ENCODE peak calls at places on chromosomes 4 and X, in six cellular contexts. H is testis, D is sigmoid colon, B is heart left ventricle, W is endothelial cell of umbilical vein, C is HepG2. T is an unnamed sample.

GRCh38 chr4:20528508-20528907 is 171.8 kb upstream of the PACRGL start:
- DNase-seq in H (no peak), D (no peak), B (no peak), W (peak; percentile 74), C (no peak), T (no peak)

GRCh38 chr4:42357325-42357724 is 40.0 kb upstream of the SHISA3 start:
- DNase-seq in H (no peak), D (no peak), B (no peak), W (no peak), C (no peak), T (no peak)

GRCh38 chrX:15436220-15436619 is 52.0 kb upstream of the VEGFD start:
- DNase-seq in H (no peak), D (no peak), B (no peak), W (no peak), C (no peak), T (no peak)

GRCh38 chr4:105895324-105895608 is at the start of gene NPNT:
- DNase-seq in H (no peak), D (no peak), B (peak; percentile 24), W (no peak), C (no peak), T (no peak)

GRCh38 chr4:10753856-10754384 is 69.4 kb upstream of the CLNK start:
- DNase-seq in H (no peak), D (no peak), B (no peak), W (no peak), C (no peak), T (no peak)

GRCh38 chrX:21952624-21953023 is 12.1 kb downstream of the SMS start:
- DNase-seq in H (no peak), D (no peak), B (no peak), W (no peak), C (no peak), T (peak; percentile 1)

GRCh38 chr4:165398570-165398969 is 19.8 kb downstream of the CPE start:
- DNase-seq in H (no peak), D (no peak), B (no peak), W (peak; percentile 35), C (no peak), T (peak; percentile 1)

GRCh38 chrX:118562574-118563164 is 67.1 kb downstream of the DOCK11 start:
- DNase-seq in H (no peak), D (no peak), B (no peak), W (no peak), C (no peak), T (peak; percentile 57)

GRCh38 chrX:9285342-9285771 is 179.5 kb upstream of the TBL1X start:
- DNase-seq in H (no peak), D (no peak), B (no peak), W (peak; percentile 62), C (no peak), T (no peak)

GRCh38 chr4:74474345-74475099 is 29.6 kb downstream of the AREG start:
- DNase-seq in H (no peak), D (no peak), B (no peak), W (peak; percentile 44), C (no peak), T (no peak)

GRCh38 chr4:7244343-7244680 is 52.0 kb downstream of the SORCS2 start:
- DNase-seq in H (no peak), D (no peak), B (no peak), W (no peak), C (no peak), T (no peak)

GRCh38 chr4:36414248-36414647 is 132.8 kb downstream of the DTHD1 start:
- DNase-seq in H (no peak), D (no peak), B (no peak), W (no peak), C (no peak), T (no peak)

GRCh38 chr4:124903995-124904722 is 191.6 kb upstream of the ANKRD50 start:
- DNase-seq in H (no peak), D (no peak), B (peak; percentile 39), W (peak; percentile 87), C (no peak), T (no peak)

GRCh38 chr4:3402409-3403103 is 39.2 kb upstream of the HGFAC start:
- DNase-seq in H (no peak), D (peak; percentile 59), B (peak; percentile 68), W (no peak), C (no peak), T (no peak)

GRCh38 chr4:137307806-137308205 is 224.5 kb downstream of the PCDH18 start:
- DNase-seq in H (no peak), D (no peak), B (no peak), W (no peak), C (no peak), T (no peak)

GRCh38 chrX:155766321-155766720 is 114.8 kb upstream of the VAMP7 start:
- DNase-seq in H (no peak), D (no peak), B (no peak), W (no peak), C (no peak), T (no peak)

GRCh38 chr4:150216725-150217124 is 138.5 kb downstream of the DCLK2 start:
- DNase-seq in H (no peak), D (no peak), B (no peak), W (no peak), C (no peak), T (no peak)

GRCh38 chrX:132591719-132592275 is 103.0 kb upstream of the MBNL3 start:
- DNase-seq in H (no peak), D (no peak), B (no peak), W (peak; percentile 34), C (no peak), T (no peak)

GRCh38 chr4:1775731-1776500 is 17.2 kb upstream of the FGFR3 start:
- DNase-seq in H (no peak), D (no peak), B (no peak), W (no peak), C (peak; percentile 46), T (no peak)

GRCh38 chrX:6386837-6387236 is 148.1 kb downstream of the VCX3A start:
- DNase-seq in H (no peak), D (no peak), B (no peak), W (no peak), C (no peak), T (no peak)

GRCh38 chrX:21374163-21374993 is at the start of gene CNKSR2:
- DNase-seq in H (peak; percentile 54), D (peak; percentile 75), B (peak; percentile 42), W (peak; percentile 5), C (no peak), T (peak; percentile 42)

GRCh38 chrX:109600114-109600710 is 24.8 kb downstream of the KCNE5 start:
- DNase-seq in H (peak; percentile 23), D (no peak), B (peak; percentile 28), W (no peak), C (no peak), T (no peak)

GRCh38 chrX:126376465-126376864 is 176.1 kb downstream of the DCAF12L1 start:
- DNase-seq in H (no peak), D (no peak), B (no peak), W (no peak), C (no peak), T (no peak)

GRCh38 chrX:39613997-39614679 is 483.6 kb downstream of the BCOR start:
- DNase-seq in H (no peak), D (no peak), B (no peak), W (no peak), C (no peak), T (no peak)
- TF ChIP-seq POLR2A in H (no peak), D (no peak), B (no peak), W (no peak), C (no peak), T (no peak)

DNA sequence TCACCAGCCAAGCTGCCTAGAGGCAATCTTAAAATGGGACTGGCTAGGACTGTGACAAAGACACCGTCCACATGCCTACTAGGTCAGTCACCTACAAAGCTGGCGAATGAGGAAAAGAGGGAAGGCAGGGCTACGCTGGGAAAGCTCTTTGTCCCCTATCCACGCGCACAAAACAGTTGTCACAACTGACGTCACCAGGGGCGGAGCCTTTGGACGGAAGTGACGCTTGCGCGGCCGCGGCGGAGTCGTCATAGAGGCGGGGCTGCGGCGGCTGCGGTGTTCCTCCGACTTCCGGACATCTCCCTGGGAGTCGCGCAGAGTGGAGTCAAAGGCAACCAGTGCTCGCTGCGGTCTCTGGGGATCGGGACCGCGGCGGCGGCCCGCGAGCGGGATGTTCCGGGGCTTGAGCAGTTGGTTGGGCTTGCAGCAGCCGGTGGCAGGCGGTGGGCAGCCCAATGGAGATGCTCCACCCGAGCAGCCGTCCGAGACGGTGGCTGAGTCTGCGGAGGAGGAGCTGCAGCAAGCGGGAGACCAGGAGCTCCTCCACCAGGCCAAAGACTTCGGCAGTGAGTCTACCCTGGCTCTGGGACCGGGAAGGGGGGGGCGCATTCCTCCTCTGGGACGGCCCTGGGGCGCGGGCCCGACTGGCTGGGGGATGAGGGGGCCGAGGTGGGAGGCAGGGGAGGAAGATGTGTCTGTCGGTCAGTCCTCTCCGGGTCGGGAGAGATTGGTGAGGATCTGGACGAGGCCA is at the start of gene SYAP1:
- DNase-seq in H (peak; percentile 95), D (peak; percentile 99), B (peak; percentile 97), W (peak; percentile 95), C (peak; percentile 92), T (peak; percentile 96)
- TF ChIP-seq POLR2A in H (peak; percentile 69), D (peak; percentile 90), B (peak; percentile 95), W (peak; percentile 88), C (peak; percentile 90), T (peak; percentile 98)

DNA sequence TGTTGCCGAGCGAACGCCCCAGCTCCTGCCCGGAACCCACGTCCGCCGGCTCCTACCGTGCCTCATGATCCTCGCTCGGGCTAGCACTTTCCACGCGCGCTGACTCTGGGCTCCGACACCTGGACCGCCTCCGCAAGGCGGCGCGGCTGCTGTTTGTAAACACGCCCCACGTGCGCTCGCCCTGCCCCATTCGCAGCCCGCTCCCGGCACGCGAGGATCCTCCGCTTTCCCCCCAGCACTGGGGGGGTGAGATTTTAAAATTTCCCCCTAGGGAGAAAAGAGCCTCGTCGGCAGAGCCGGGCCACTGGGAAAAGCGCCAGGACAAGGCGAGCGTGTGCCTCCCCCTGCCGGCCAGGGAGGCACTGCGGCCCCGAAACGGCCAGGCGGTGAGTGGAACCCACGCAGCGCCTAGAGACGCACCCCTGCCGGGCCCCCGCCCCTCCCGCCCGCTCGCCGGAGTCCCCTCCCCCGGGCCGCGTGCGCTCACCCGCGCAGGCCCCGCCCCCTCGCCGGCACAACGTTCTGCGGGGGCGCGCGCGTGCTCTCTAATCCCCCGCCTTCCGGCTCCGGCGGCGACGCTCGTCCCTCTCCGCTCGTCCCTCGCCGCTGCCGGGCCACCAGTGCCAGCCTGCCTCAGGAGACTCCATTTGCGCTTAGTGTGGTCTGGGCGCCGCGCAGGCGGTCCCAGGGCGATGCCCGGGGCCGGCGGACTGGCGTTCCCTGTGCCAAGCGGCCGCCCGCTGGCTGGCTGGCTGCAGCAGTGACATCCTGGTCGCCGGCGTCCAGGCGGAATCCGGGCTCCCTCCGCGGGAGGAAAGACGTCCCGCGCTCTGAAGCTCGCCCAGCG is at the start of gene TIGD2:
- DNase-seq in H (peak; percentile 92), D (peak; percentile 93), B (peak; percentile 88), W (peak; percentile 84), C (peak; percentile 69), T (peak; percentile 97)
- TF ChIP-seq POLR2A in H (no peak), D (no peak), B (peak; percentile 71), W (peak; percentile 73), C (peak; percentile 88), T (peak; percentile 77)

GRCh38 chr4:81635128-81635527 is 163.4 kb upstream of the RASGEF1B start:
- DNase-seq in H (no peak), D (no peak), B (no peak), W (no peak), C (no peak), T (no peak)

GRCh38 chr4:81639248-81639647 is 167.5 kb upstream of the RASGEF1B start:
- DNase-seq in H (no peak), D (no peak), B (no peak), W (no peak), C (no peak), T (no peak)

GRCh38 chr4:81638698-81639097 is 167.0 kb upstream of the RASGEF1B start:
- DNase-seq in H (no peak), D (no peak), B (no peak), W (no peak), C (no peak), T (no peak)

GRCh38 chr4:81632581-81633247 is 161.0 kb upstream of the RASGEF1B start:
- DNase-seq in H (no peak), D (no peak), B (no peak), W (no peak), C (no peak), T (no peak)

GRCh38 chr4:81635747-81636146 is 164.0 kb upstream of the RASGEF1B start:
- DNase-seq in H (peak; percentile 26), D (peak; percentile 69), B (no peak), W (no peak), C (no peak), T (no peak)
- TF ChIP-seq POLR2A in H (no peak), D (no peak), B (no peak), W (no peak), C (no peak), T (no peak)